ENCODE peak calls at places on chromosome 5, in seven cellular contexts. W, E, J, R, M, C and H are unnamed samples.
A peak's percentile ranks its signal among the peaks of the same experiment; 100 is the strongest.

GRCh38 chr5:56607551-56607950 is 207.8 kb upstream of the MAP3K1 start:
- DNase-seq in W (no peak), E (no peak), J (no peak), R (no peak), M (no peak), C (no peak), H (no peak)

GRCh38 chr5:75059887-75060286 is 7.5 kb upstream of the GCNT4 start:
- DNase-seq in W (no peak), E (no peak), J (peak; percentile 68), R (no peak), M (no peak), C (no peak), H (no peak)

GRCh38 chr5:175642998-175643397 is 14.9 kb upstream of the HRH2 start:
- DNase-seq in W (no peak), E (no peak), J (no peak), R (no peak), M (no peak), C (no peak), H (no peak)

GRCh38 chr5:60945760-60946253 is 802 bp downstream of the NDUFAF2 start:
- DNase-seq in W (no peak), E (peak; percentile 17), J (no peak), R (peak; percentile 67), M (no peak), C (no peak), H (no peak)

GRCh38 chr5:80689627-80690026 is 34.8 kb upstream of the DHFR start:
- DNase-seq in W (no peak), E (no peak), J (no peak), R (no peak), M (no peak), C (no peak), H (no peak)

GRCh38 chr5:86665984-86666760 is 48.4 kb downstream of the COX7C start:
- DNase-seq in W (no peak), E (no peak), J (peak; percentile 11), R (no peak), M (peak; percentile 34), C (no peak), H (no peak)

GRCh38 chr5:178455480-178455835 is 134.7 kb downstream of the COL23A1 start:
- DNase-seq in W (no peak), E (no peak), J (no peak), R (no peak), M (no peak), C (no peak), H (no peak)

GRCh38 chr5:179311091-179311470 is 34.2 kb downstream of the ADAMTS2 start:
- DNase-seq in W (no peak), E (no peak), J (no peak), R (no peak), M (no peak), C (peak; percentile 8), H (peak; percentile 24)

GRCh38 chr5:1508679-1509290 is 15.0 kb downstream of the LPCAT1 start:
- DNase-seq in W (no peak), E (no peak), J (no peak), R (peak; percentile 68), M (peak; percentile 4), C (peak; percentile 6), H (peak; percentile 15)

GRCh38 chr5:120159155-120159554 is 304.9 kb upstream of the PRR16 start:
- DNase-seq in W (no peak), E (no peak), J (no peak), R (no peak), M (no peak), C (no peak), H (no peak)

GRCh38 chr5:116864157-116864837 is 289.7 kb upstream of the SEMA6A start:
- DNase-seq in W (peak; percentile 90), E (peak; percentile 20), J (no peak), R (no peak), M (no peak), C (no peak), H (peak; percentile 51)

GRCh38 chr5:79857692-79858091 is 133.4 kb downstream of the MTX3 start:
- DNase-seq in W (no peak), E (no peak), J (no peak), R (no peak), M (no peak), C (no peak), H (no peak)

GRCh38 chr5:65861830-65862241 is 64.5 kb upstream of the ERBIN start:
- DNase-seq in W (no peak), E (no peak), J (no peak), R (peak; percentile 77), M (no peak), C (no peak), H (no peak)

GRCh38 chr5:78907255-78907886 is 77.7 kb downstream of the ARSB start:
- DNase-seq in W (no peak), E (no peak), J (no peak), R (peak; percentile 96), M (no peak), C (no peak), H (no peak)

DNA sequence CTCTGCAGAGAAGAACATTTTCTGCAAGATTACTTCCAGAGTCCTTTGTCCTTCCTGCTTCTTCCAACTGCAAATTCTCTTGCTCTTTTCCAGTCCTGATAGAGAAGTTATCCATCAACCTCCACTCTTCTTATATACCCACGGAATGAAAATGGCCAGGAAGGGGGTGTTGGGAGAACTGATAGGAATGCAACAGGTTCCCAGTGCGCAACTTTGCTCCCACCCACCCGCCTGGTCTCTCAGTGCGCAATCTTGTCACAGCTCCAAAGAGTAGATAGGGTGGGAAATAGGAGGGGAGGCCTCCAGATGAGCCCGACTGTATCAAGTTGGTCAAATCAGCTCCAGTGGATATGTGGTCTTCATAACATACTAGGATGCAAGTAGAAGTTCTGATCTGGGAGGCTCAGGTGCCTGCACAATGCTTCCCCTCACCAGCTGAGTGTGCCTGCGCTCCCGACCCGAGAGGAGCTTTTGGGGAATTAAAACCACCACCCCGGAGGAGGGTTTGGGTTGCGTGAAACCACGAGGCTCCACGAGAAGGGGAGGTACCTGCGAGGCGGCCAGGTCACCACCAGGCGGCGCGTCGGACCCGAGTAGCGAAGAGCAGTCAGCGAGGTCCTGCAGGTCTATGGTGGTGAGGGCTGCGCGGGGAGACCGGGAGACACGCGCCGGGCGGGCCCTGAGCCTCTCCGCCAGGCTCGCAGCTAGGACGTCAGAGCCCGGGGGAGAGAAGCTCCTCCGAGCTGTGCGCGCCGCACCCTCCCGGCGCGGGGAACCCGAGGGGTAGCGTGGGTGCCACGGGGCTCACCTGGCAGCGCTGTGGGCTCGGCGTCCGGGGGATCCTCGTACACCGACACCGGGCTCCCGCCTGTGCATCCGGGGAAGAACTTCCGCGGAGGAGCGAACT is 835 bp downstream of the MCIDAS start:
- DNase-seq in W (no peak), E (peak; percentile 73), J (no peak), R (no peak), M (peak; percentile 70), C (peak; percentile 33), H (peak; percentile 89)
- H3K27me3 ChIP-seq in W (peaks cover 93% of the 10 kb centered on the region), E (peaks cover 97% of the 10 kb centered on the region), J (peaks cover 84% of the 10 kb centered on the region), R (peaks cover 91% of the 10 kb centered on the region), M (peaks cover 100% of the 10 kb centered on the region), C (peaks cover 66% of the 10 kb centered on the region), H (peaks cover 3% of the 10 kb centered on the region)

DNA sequence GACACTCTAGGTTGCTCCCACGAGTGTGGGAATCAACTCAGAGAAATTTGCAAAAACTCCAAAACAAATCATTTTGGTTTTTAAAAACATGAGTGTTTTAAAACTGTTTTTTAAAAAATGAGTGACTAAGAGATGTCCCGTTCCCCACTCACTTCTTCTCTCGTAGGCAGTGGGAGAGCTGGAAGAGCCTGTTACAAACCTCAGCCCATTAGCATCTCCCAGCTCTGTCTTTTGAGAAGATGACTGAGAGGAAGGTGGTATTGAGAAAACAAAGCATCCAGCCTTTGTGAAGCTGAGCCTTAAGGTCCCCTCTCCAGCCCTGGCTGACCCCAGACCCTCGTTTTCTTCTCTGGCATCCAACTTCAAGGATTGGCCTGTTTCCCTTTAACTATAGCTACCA is 4.7 kb upstream of the ANKRD33B start:
- DNase-seq in W (no peak), E (no peak), J (no peak), R (no peak), M (no peak), C (no peak), H (no peak)
- H3K27me3 ChIP-seq in W (peaks cover 10% of the 10 kb centered on the region), E (peaks cover 14% of the 10 kb centered on the region), J (no peaks in the 10 kb centered on the region), R (no peaks in the 10 kb centered on the region), M (peaks cover 46% of the 10 kb centered on the region), C (no peaks in the 10 kb centered on the region), H (no peaks in the 10 kb centered on the region)

GRCh38 chr5:3230254-3230653 is 365.4 kb upstream of the IRX1 start:
- DNase-seq in W (no peak), E (no peak), J (no peak), R (no peak), M (no peak), C (no peak), H (no peak)

GRCh38 chr5:3234566-3234965 is 361.1 kb upstream of the IRX1 start:
- DNase-seq in W (no peak), E (no peak), J (no peak), R (no peak), M (no peak), C (no peak), H (no peak)

GRCh38 chr5:3225201-3225960 is 370.3 kb upstream of the IRX1 start:
- DNase-seq in W (no peak), E (no peak), J (no peak), R (no peak), M (no peak), C (no peak), H (no peak)

GRCh38 chr5:3226171-3226570 is 369.5 kb upstream of the IRX1 start:
- DNase-seq in W (no peak), E (no peak), J (no peak), R (no peak), M (no peak), C (no peak), H (no peak)

GRCh38 chr5:3230941-3231340 is 364.7 kb upstream of the IRX1 start:
- DNase-seq in W (no peak), E (no peak), J (no peak), R (no peak), M (no peak), C (no peak), H (no peak)
- H3K27me3 ChIP-seq in W (no peaks in the 10 kb centered on the region), E (peaks cover 1% of the 10 kb centered on the region), J (no peaks in the 10 kb centered on the region), R (no peaks in the 10 kb centered on the region), M (no peaks in the 10 kb centered on the region), C (no peaks in the 10 kb centered on the region), H (no peaks in the 10 kb centered on the region)

GRCh38 chr5:176687881-176688280 is 40.6 kb downstream of the TSPAN17 start:
- DNase-seq in W (no peak), E (peak; percentile 36), J (no peak), R (no peak), M (no peak), C (no peak), H (no peak)

GRCh38 chr5:176687247-176687646 is 40.0 kb downstream of the TSPAN17 start:
- DNase-seq in W (no peak), E (no peak), J (no peak), R (no peak), M (no peak), C (no peak), H (no peak)

GRCh38 chr5:176682016-176682531 is 34.8 kb downstream of the TSPAN17 start:
- DNase-seq in W (no peak), E (no peak), J (no peak), R (no peak), M (no peak), C (no peak), H (no peak)

GRCh38 chr5:176680226-176680563 is 32.9 kb downstream of the TSPAN17 start:
- DNase-seq in W (no peak), E (no peak), J (no peak), R (no peak), M (no peak), C (no peak), H (no peak)

DNA sequence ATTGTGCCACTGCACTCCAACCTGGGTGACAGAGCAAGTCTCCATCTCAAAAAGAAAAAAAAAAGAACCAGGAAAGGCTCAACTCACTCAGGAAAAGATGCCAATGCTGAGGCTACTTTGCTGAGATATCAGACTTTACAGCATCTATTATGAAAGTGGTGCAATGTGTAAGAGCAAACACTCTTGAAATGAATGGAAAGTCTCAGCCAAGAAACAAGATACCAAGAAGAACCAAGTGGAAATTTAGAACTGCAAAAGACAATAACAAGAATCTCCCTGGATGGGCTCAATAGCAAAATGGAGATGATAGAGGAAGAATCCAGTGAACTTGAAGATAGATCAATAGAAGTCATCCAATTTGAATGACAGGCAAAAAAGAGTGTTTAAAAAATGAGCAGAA is 37.7 kb downstream of the TSPAN17 start:
- DNase-seq in W (no peak), E (no peak), J (no peak), R (no peak), M (no peak), C (no peak), H (no peak)
- H3K27me3 ChIP-seq in W (no peaks in the 10 kb centered on the region), E (peaks cover 12% of the 10 kb centered on the region), J (no peaks in the 10 kb centered on the region), R (peaks cover 19% of the 10 kb centered on the region), M (peaks cover 45% of the 10 kb centered on the region), C (no peaks in the 10 kb centered on the region), H (no peaks in the 10 kb centered on the region)